ENCODE peak calls at places on chromosome 22, in eight cellular contexts. K is upper lobe of right lung, D is left ventricle myocardium inferior, X is kidney, G is spleen, B is A549, S is IMR-90, R is prostate gland. T is an unnamed sample.

GRCh38 chr22:19679476-19680099 is 34.7 kb upstream of the SEPTIN5 start:
- DNase-seq in K (peak; percentile 82), D (peak; percentile 46), X (peak; percentile 78), G (peak; percentile 90), B (peak; percentile 7), S (no peak), R (no peak), T (no peak)

GRCh38 chr22:44463151-44463550 is 34.9 kb downstream of the RTL6 start:
- DNase-seq in K (no peak), D (no peak), X (peak; percentile 47), G (peak; percentile 34), B (no peak), S (no peak), R (no peak), T (no peak)

GRCh38 chr22:26632422-26633155 is 10.8 kb downstream of the CRYBA4 start:
- DNase-seq in K (no peak), D (no peak), X (no peak), G (no peak), B (no peak), S (no peak), R (no peak), T (no peak)

GRCh38 chr22:28146401-28147304 is 227.6 kb upstream of the PITPNB start:
- DNase-seq in K (no peak), D (no peak), X (no peak), G (no peak), B (no peak), S (no peak), R (no peak), T (no peak)

GRCh38 chr22:46835288-46835687 is 72.8 kb downstream of the TBC1D22A start:
- DNase-seq in K (no peak), D (no peak), X (no peak), G (no peak), B (no peak), S (no peak), R (no peak), T (no peak)

GRCh38 chr22:37501610-37502341 is 15.6 kb upstream of the MFNG start:
- DNase-seq in K (peak; percentile 82), D (peak; percentile 67), X (peak; percentile 92), G (no peak), B (peak; percentile 79), S (peak; percentile 93), R (peak; percentile 82), T (peak; percentile 59)

GRCh38 chr22:20258584-20259335 is 9.4 kb downstream of the RTN4R start:
- DNase-seq in K (no peak), D (no peak), X (no peak), G (no peak), B (no peak), S (no peak), R (no peak), T (no peak)

GRCh38 chr22:35464399-35464798 is 64.5 kb downstream of the MCM5 start:
- DNase-seq in K (no peak), D (no peak), X (no peak), G (no peak), B (no peak), S (no peak), R (no peak), T (no peak)

GRCh38 chr22:37274380-37274862 is 7.9 kb upstream of the CYTH4 start:
- DNase-seq in K (peak; percentile 83), D (peak; percentile 54), X (peak; percentile 71), G (peak; percentile 83), B (no peak), S (no peak), R (no peak), T (no peak)

GRCh38 chr22:28630185-28630580 is 49.5 kb downstream of the TTC28 start:
- DNase-seq in K (no peak), D (no peak), X (no peak), G (no peak), B (no peak), S (no peak), R (no peak), T (no peak)

GRCh38 chr22:41417622-41418390 is 28.8 kb downstream of the TOB2 start:
- DNase-seq in K (peak; percentile 98), D (peak; percentile 90), X (peak; percentile 97), G (peak; percentile 90), B (no peak), S (no peak), R (peak; percentile 94), T (no peak)

GRCh38 chr22:37804886-37805857 is 2.6 kb upstream of the GCAT start:
- DNase-seq in K (peak; percentile 95), D (peak; percentile 92), X (peak; percentile 96), G (peak; percentile 92), B (peak; percentile 66), S (peak; percentile 70), R (peak; percentile 85), T (no peak)

GRCh38 chr22:44396727-44397722 is 84.3 kb upstream of the SHISAL1 start:
- DNase-seq in K (peak; percentile 26), D (no peak), X (peak; percentile 48), G (peak; percentile 59), B (no peak), S (no peak), R (no peak), T (no peak)

GRCh38 chr22:27948569-27948968 is 29.5 kb upstream of the PITPNB start:
- DNase-seq in K (no peak), D (no peak), X (no peak), G (no peak), B (no peak), S (no peak), R (no peak), T (no peak)

GRCh38 chr22:37253164-37253660 is 9.1 kb upstream of the RAC2 start:
- DNase-seq in K (no peak), D (no peak), X (no peak), G (no peak), B (no peak), S (no peak), R (no peak), T (no peak)

GRCh38 chr22:49367016-49367697 is 460.5 kb downstream of the BRD1 start:
- DNase-seq in K (peak; percentile 35), D (no peak), X (peak; percentile 35), G (peak; percentile 44), B (no peak), S (no peak), R (no peak), T (no peak)

GRCh38 chr22:48957987-48958321 is 869.7 kb downstream of the BRD1 start:
- DNase-seq in K (no peak), D (no peak), X (no peak), G (peak; percentile 64), B (no peak), S (no peak), R (peak; percentile 0), T (no peak)

GRCh38 chr22:29313126-29314071 is 2.1 kb downstream of the RASL10A start:
- DNase-seq in K (peak; percentile 67), D (no peak), X (peak; percentile 78), G (peak; percentile 75), B (no peak), S (no peak), R (no peak), T (no peak)

GRCh38 chr22:40044102-40044869 is 49.5 kb downstream of the FAM83F start:
- DNase-seq in K (peak; percentile 97), D (peak; percentile 98), X (peak; percentile 98), G (peak; percentile 96), B (peak; percentile 99), S (peak; percentile 99), R (peak; percentile 99), T (peak; percentile 99)

GRCh38 chr22:40042312-40042711 is 47.6 kb downstream of the FAM83F start:
- DNase-seq in K (no peak), D (no peak), X (no peak), G (no peak), B (no peak), S (no peak), R (no peak), T (no peak)

GRCh38 chr22:40041738-40042137 is 47.0 kb downstream of the FAM83F start:
- DNase-seq in K (no peak), D (no peak), X (no peak), G (peak; percentile 24), B (no peak), S (no peak), R (no peak), T (no peak)

GRCh38 chr22:40043793-40044101 is 49.0 kb downstream of the FAM83F start:
- DNase-seq in K (no peak), D (no peak), X (no peak), G (no peak), B (no peak), S (no peak), R (no peak), T (no peak)

DNA sequence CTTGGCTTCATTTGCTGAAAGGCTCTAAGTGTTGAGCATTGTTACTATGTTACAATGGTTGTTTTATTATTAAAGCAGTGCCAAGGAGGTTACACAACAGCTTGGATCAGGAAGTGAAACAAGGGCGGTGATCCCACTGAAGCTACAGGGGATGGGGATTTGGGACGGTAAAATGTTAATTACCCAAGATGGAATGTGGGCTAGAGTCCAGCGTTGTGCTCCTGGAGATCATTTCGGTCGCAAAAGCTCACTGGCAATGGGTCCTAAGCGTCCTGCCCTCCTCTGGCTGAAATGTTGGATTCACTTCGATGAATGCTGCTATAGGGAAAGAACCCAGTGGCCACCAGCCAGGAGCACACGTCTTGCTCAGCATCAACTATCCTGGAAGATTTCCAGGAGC is 48.3 kb downstream of the FAM83F start:
- DNase-seq in K (no peak), D (no peak), X (no peak), G (no peak), B (no peak), S (no peak), R (peak; percentile 88), T (no peak)
- H3K27ac ChIP-seq in K (peak overlapping the region; percentile 89), D (peak overlapping the region; percentile 95), X (peak overlapping the region; percentile 28), G (no peak overlapping the region), B (no peak overlapping the region), S (no peak overlapping the region), R (peak overlapping the region; percentile 92), T (no peak overlapping the region)

DNA sequence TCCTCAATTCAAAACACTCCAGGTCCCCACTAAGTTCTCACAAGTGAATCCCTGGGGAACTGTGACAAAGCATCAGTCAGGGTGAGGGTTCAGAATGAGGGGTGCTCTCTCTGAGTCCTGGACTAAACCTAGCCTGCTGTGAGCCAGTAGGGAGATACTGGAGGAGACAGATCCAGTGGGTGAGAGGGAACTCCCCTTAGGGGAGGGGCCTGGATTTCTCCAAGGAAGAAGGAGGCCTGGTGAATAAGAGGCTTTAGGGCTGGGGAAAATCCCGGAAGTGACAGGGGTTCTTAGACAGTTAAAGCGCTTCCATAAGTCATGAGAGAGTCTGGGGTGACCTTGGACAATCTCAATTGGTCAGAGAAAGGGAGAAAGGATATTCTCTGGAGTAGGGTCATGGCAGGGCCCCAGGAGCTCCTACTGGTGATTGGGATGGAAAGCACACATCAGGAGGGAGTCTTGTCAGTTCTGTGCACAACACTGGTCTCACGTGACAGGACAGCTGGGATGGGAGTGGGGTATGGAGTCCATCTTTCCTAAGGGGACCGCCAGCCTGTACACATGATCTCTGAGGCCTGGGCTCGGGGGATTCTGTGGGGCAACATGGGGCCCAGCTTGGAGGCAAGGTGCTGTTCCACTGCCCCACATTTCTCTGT is 1.5 kb downstream of the TBC1D10A start:
- DNase-seq in K (no peak), D (no peak), X (no peak), G (no peak), B (peak; percentile 47), S (peak; percentile 90), R (peak; percentile 76), T (no peak)
- H3K4me3 ChIP-seq in K (peak overlapping the region; percentile 98), D (peak overlapping the region; percentile 98), X (peak overlapping the region; percentile 80), G (peak overlapping the region; percentile 95), B (peak overlapping the region; percentile 6), S (peak overlapping the region; percentile 97), R (peak overlapping the region; percentile 86), T (peak overlapping the region; percentile 83)

GRCh38 chr22:22953796-22954195 is 66.2 kb downstream of the IGLL5 start:
- DNase-seq in K (no peak), D (no peak), X (no peak), G (no peak), B (no peak), S (no peak), R (no peak), T (no peak)
- H3K27ac ChIP-seq in K (no peak overlapping the region), D (no peak overlapping the region), X (no peak overlapping the region), G (no peak overlapping the region), B (no peak overlapping the region), S (no peak overlapping the region), R (no peak overlapping the region), T (no peak overlapping the region)

GRCh38 chr22:24507742-24508141 is 12.6 kb downstream of the UPB1 start:
- DNase-seq in K (no peak), D (no peak), X (peak; percentile 18), G (no peak), B (no peak), S (no peak), R (no peak), T (no peak)
- H3K4me3 ChIP-seq in K (no peak overlapping the region), D (no peak overlapping the region), X (no peak overlapping the region), G (no peak overlapping the region), B (no peak overlapping the region), S (no peak overlapping the region), R (no peak overlapping the region), T (no peak overlapping the region)